ENCODE peak calls at places on chromosomes 1 and 21, in five cellular contexts. U is NCI-H2171 treated with DMSO at 0.1 percent for 48 hours; I is left cardiac atrium; V is substantia nigra; Q is stimulated activated naive CD8-positive, alpha-beta T cell treated with anti-CD3 and anti-CD28 coated beads, Interleukin-15, Interleukin-2, amounts not matched to agents 100 U/mL and 50 U/mL, for 24 hours. A is an unnamed sample.

GRCh38 chr1:13539683-13540082 is 25.9 kb upstream of the LRRC38 start:
- DNase-seq in U (no peak), I (no peak), V (no peak), Q (no peak), A (no peak)

GRCh38 chr1:20099533-20099932 is 19.8 kb downstream of the PLA2G2D start:
- DNase-seq in U (no peak), I (no peak), V (no peak), Q (no peak), A (no peak)

GRCh38 chr1:1371741-1372711 is 3.0 kb downstream of the AURKAIP1 start:
- DNase-seq in U (peak; percentile 61), I (peak; percentile 70), V (peak; percentile 56), Q (peak; percentile 90), A (peak; percentile 77)

GRCh38 chr21:42862123-42862475 is 17.2 kb downstream of the WDR4 start:
- DNase-seq in U (no peak), I (no peak), V (no peak), Q (no peak), A (no peak)

GRCh38 chr1:36807262-36807661 is 227.1 kb downstream of the GRIK3 start:
- DNase-seq in U (peak; percentile 96), I (no peak), V (no peak), Q (no peak), A (no peak)

GRCh38 chr1:83741348-83741747 is 257.6 kb downstream of the TTLL7 start:
- DNase-seq in U (no peak), I (no peak), V (no peak), Q (no peak), A (no peak)

GRCh38 chr21:37153935-37154350 is 80.9 kb downstream of the TTC3 start:
- DNase-seq in U (no peak), I (no peak), V (no peak), Q (no peak), A (no peak)

GRCh38 chr1:11529763-11530730 is 51.1 kb downstream of the DISP3 start:
- DNase-seq in U (no peak), I (no peak), V (no peak), Q (no peak), A (no peak)

GRCh38 chr1:107897428-107898339 is 67.3 kb downstream of the VAV3 start:
- DNase-seq in U (no peak), I (no peak), V (no peak), Q (peak; percentile 22), A (no peak)

GRCh38 chr1:4495809-4496208 is 158.6 kb upstream of the AJAP1 start:
- DNase-seq in U (no peak), I (no peak), V (no peak), Q (no peak), A (no peak)

GRCh38 chr1:40773748-40774265 is 9.8 kb upstream of the KCNQ4 start:
- DNase-seq in U (no peak), I (no peak), V (no peak), Q (no peak), A (no peak)

GRCh38 chr1:110212165-110213142 is 2.3 kb downstream of the KCNC4 start:
- DNase-seq in U (peak; percentile 89), I (no peak), V (no peak), Q (peak; percentile 18), A (no peak)

GRCh38 chr21:20802631-20803260 is 195.5 kb upstream of the NCAM2 start:
- DNase-seq in U (no peak), I (no peak), V (peak; percentile 8), Q (no peak), A (no peak)

GRCh38 chr1:228544921-228545591 is 57.9 kb downstream of the RNF187 start:
- DNase-seq in U (no peak), I (no peak), V (no peak), Q (no peak), A (peak; percentile 75)

GRCh38 chr1:170309389-170310013 is 163.7 kb downstream of the NTMT2 start:
- DNase-seq in U (no peak), I (no peak), V (no peak), Q (no peak), A (no peak)

GRCh38 chr21:45555557-45556301 is 13.5 kb upstream of the SLC19A1 start:
- DNase-seq in U (peak; percentile 10), I (peak; percentile 72), V (peak; percentile 70), Q (peak; percentile 62), A (no peak)

GRCh38 chr21:41390043-41390639 is 28.3 kb downstream of the MX2 start:
- DNase-seq in U (no peak), I (no peak), V (no peak), Q (no peak), A (no peak)

GRCh38 chr1:210222288-210223006 is 10.1 kb upstream of the SERTAD4 start:
- DNase-seq in U (peak; percentile 49), I (no peak), V (no peak), Q (no peak), A (peak; percentile 65)

GRCh38 chr1:925532-926421 is 2.1 kb downstream of the SAMD11 start:
- DNase-seq in U (no peak), I (peak; percentile 70), V (no peak), Q (no peak), A (no peak)

GRCh38 chr1:159941867-159942560 is 3.4 kb downstream of the IGSF9 start:
- DNase-seq in U (peak; percentile 30), I (peak; percentile 12), V (no peak), Q (no peak), A (no peak)

GRCh38 chr1:202029727-202030126 is 19.3 kb downstream of the ELF3 start:
- DNase-seq in U (no peak), I (no peak), V (no peak), Q (no peak), A (no peak)

GRCh38 chr1:43979528-43980254 is 681 bp downstream of the B4GALT2 start:
- DNase-seq in U (peak; percentile 45), I (peak; percentile 72), V (no peak), Q (peak; percentile 60), A (peak; percentile 35)

GRCh38 chr1:202063093-202063492 is 52.7 kb downstream of the ELF3 start:
- DNase-seq in U (no peak), I (no peak), V (no peak), Q (no peak), A (peak; percentile 29)

GRCh38 chr21:45515241-45516061 is 26.8 kb downstream of the SLC19A1 start:
- DNase-seq in U (no peak), I (peak; percentile 18), V (no peak), Q (no peak), A (no peak)

GRCh38 chr1:232655041-232655745 is 25.3 kb upstream of the SIPA1L2 start:
- DNase-seq in U (peak; percentile 94), I (no peak), V (no peak), Q (no peak), A (no peak)

GRCh38 chr1:227726318-227726717 is 8.8 kb downstream of the JMJD4 start:
- DNase-seq in U (no peak), I (no peak), V (no peak), Q (no peak), A (no peak)

GRCh38 chr1:174964261-174964984 is 35.3 kb upstream of the CACYBP start:
- DNase-seq in U (peak; percentile 13), I (no peak), V (no peak), Q (no peak), A (peak; percentile 97)

GRCh38 chr1:21270086-21270689 is 20.1 kb downstream of the ECE1 start:
- DNase-seq in U (no peak), I (peak; percentile 85), V (peak; percentile 33), Q (peak; percentile 91), A (no peak)

GRCh38 chr1:60184521-60184920 is 111.0 kb upstream of the C1orf87 start:
- DNase-seq in U (no peak), I (no peak), V (no peak), Q (no peak), A (no peak)

GRCh38 chr1:81800741-81801031 is at the start of gene ADGRL2:
- DNase-seq in U (peak; percentile 67), I (no peak), V (no peak), Q (no peak), A (no peak)

GRCh38 chr1:112698366-112699310 is 8.3 kb downstream of the RHOC start:
- DNase-seq in U (peak; percentile 95), I (peak; percentile 62), V (no peak), Q (no peak), A (peak; percentile 79)

GRCh38 chr1:48462716-48463285 is 9.2 kb downstream of the SPATA6 start:
- DNase-seq in U (peak; percentile 78), I (no peak), V (no peak), Q (no peak), A (no peak)

GRCh38 chr1:92495392-92496066 is 8.8 kb upstream of the GFI1 start:
- DNase-seq in U (no peak), I (no peak), V (no peak), Q (no peak), A (no peak)

GRCh38 chr1:161044535-161044907 is 1.3 kb downstream of the USF1 start:
- DNase-seq in U (no peak), I (no peak), V (no peak), Q (no peak), A (no peak)

GRCh38 chr21:37742532-37742931 is 173.7 kb downstream of the KCNJ6 start:
- DNase-seq in U (no peak), I (no peak), V (no peak), Q (no peak), A (no peak)

GRCh38 chr1:187067160-187067559 is 238.4 kb downstream of the PLA2G4A start:
- DNase-seq in U (peak; percentile 81), I (no peak), V (no peak), Q (no peak), A (no peak)

GRCh38 chr1:218620956-218621355 is 275.8 kb downstream of the TGFB2 start:
- DNase-seq in U (no peak), I (no peak), V (no peak), Q (no peak), A (no peak)

A was measured in PC-9.